ENCODE peak calls at places on chromosomes 7 and 10, in eight cellular contexts. One of them, this sample, is unnamed.

GRCh38 chr7:155336812-155337602 is 39.3 kb downstream of the INSIG1 start:
- DNase-seq in hepatocyte: no peak
- DNase-seq in HCT116: no peak
- DNase-seq in neural progenitor cell: no peak
- DNase-seq in GM23248: no peak
- DNase-seq in SK-N-SH: no peak
- DNase-seq in GM23338: no peak
- DNase-seq in PC-3: no peak
- DNase-seq in this sample: no peak

GRCh38 chr7:129213828-129214227 is 11.0 kb upstream of the AHCYL2 start:
- DNase-seq in HCT116: no peak
- DNase-seq in neural progenitor cell: peak
- DNase-seq in SK-N-SH: peak
- DNase-seq in GM23338: peak
- DNase-seq in PC-3: peak
- DNase-seq in hepatocyte: peak
- DNase-seq in GM23248: no peak
- DNase-seq in this sample: peak

GRCh38 chr10:77863446-77863845 is 63.1 kb downstream of the DLG5 start:
- DNase-seq in neural progenitor cell: no peak
- DNase-seq in PC-3: no peak
- DNase-seq in SK-N-SH: no peak
- DNase-seq in HCT116: no peak
- DNase-seq in GM23248: no peak
- DNase-seq in hepatocyte: no peak
- DNase-seq in GM23338: no peak
- DNase-seq in this sample: no peak

GRCh38 chr10:132679217-132679595 is 106.7 kb downstream of the NKX6-2 start:
- DNase-seq in neural progenitor cell: no peak
- DNase-seq in GM23248: no peak
- DNase-seq in HCT116: no peak
- DNase-seq in GM23338: no peak
- DNase-seq in hepatocyte: no peak
- DNase-seq in PC-3: no peak
- DNase-seq in SK-N-SH: no peak
- DNase-seq in this sample: no peak

GRCh38 chr7:129110575-129111376 is 33.7 kb upstream of the TSPAN33 start:
- DNase-seq in hepatocyte: peak
- DNase-seq in PC-3: peak
- DNase-seq in SK-N-SH: peak
- DNase-seq in GM23248: no peak
- DNase-seq in HCT116: no peak
- DNase-seq in GM23338: peak
- DNase-seq in neural progenitor cell: peak
- DNase-seq in this sample: no peak

GRCh38 chr10:48489099-48489498 is 115.8 kb downstream of the ARHGAP22 start:
- DNase-seq in HCT116: no peak
- DNase-seq in PC-3: no peak
- DNase-seq in GM23338: no peak
- DNase-seq in neural progenitor cell: no peak
- DNase-seq in hepatocyte: no peak
- DNase-seq in SK-N-SH: no peak
- DNase-seq in GM23248: no peak
- DNase-seq in this sample: no peak

GRCh38 chr10:49325916-49326783 is 27.2 kb downstream of the C10orf71 start:
- DNase-seq in GM23338: no peak
- DNase-seq in neural progenitor cell: no peak
- DNase-seq in SK-N-SH: no peak
- DNase-seq in hepatocyte: no peak
- DNase-seq in PC-3: no peak
- DNase-seq in GM23248: no peak
- DNase-seq in HCT116: no peak
- DNase-seq in this sample: no peak

GRCh38 chr10:124745678-124746077 is 1.5 kb upstream of the FAM53B start:
- DNase-seq in PC-3: peak
- DNase-seq in HCT116: peak
- DNase-seq in GM23338: peak
- DNase-seq in SK-N-SH: peak
- DNase-seq in hepatocyte: peak
- DNase-seq in neural progenitor cell: peak
- DNase-seq in GM23248: peak
- DNase-seq in this sample: peak

GRCh38 chr10:114266521-114266920 is 27.5 kb downstream of the VWA2 start:
- DNase-seq in GM23248: peak
- DNase-seq in GM23338: no peak
- DNase-seq in HCT116: no peak
- DNase-seq in SK-N-SH: peak
- DNase-seq in PC-3: peak
- DNase-seq in neural progenitor cell: no peak
- DNase-seq in hepatocyte: peak
- DNase-seq in this sample: no peak

GRCh38 chr7:132125096-132125495 is 451.2 kb downstream of the PLXNA4 start:
- DNase-seq in SK-N-SH: no peak
- DNase-seq in HCT116: no peak
- DNase-seq in PC-3: peak
- DNase-seq in GM23248: no peak
- DNase-seq in hepatocyte: no peak
- DNase-seq in GM23338: no peak
- DNase-seq in neural progenitor cell: no peak
- DNase-seq in this sample: no peak

GRCh38 chr10:1070939-1071338 is 14.8 kb downstream of the WDR37 start:
- DNase-seq in GM23338: peak
- DNase-seq in PC-3: no peak
- DNase-seq in SK-N-SH: no peak
- DNase-seq in HCT116: no peak
- DNase-seq in GM23248: peak
- DNase-seq in hepatocyte: no peak
- DNase-seq in neural progenitor cell: no peak
- DNase-seq in this sample: no peak

GRCh38 chr10:5547934-5548660 is 23.3 kb downstream of the CALML3 start:
- DNase-seq in HCT116: peak
- DNase-seq in neural progenitor cell: no peak
- DNase-seq in SK-N-SH: no peak
- DNase-seq in GM23338: no peak
- DNase-seq in PC-3: peak
- DNase-seq in hepatocyte: peak
- DNase-seq in GM23248: no peak
- DNase-seq in this sample: no peak

GRCh38 chr10:116835658-116836057 is 13.6 kb upstream of the ENO4 start:
- DNase-seq in hepatocyte: no peak
- DNase-seq in SK-N-SH: no peak
- DNase-seq in PC-3: no peak
- DNase-seq in GM23248: no peak
- DNase-seq in GM23338: no peak
- DNase-seq in neural progenitor cell: no peak
- DNase-seq in HCT116: no peak
- DNase-seq in this sample: no peak

GRCh38 chr10:116831790-116832189 is 17.5 kb upstream of the ENO4 start:
- DNase-seq in GM23338: no peak
- DNase-seq in hepatocyte: no peak
- DNase-seq in GM23248: no peak
- DNase-seq in neural progenitor cell: no peak
- DNase-seq in SK-N-SH: no peak
- DNase-seq in HCT116: no peak
- DNase-seq in PC-3: no peak
- DNase-seq in this sample: no peak

GRCh38 chr10:116836902-116837513 is 12.3 kb upstream of the ENO4 start:
- DNase-seq in GM23338: no peak
- DNase-seq in HCT116: no peak
- DNase-seq in SK-N-SH: no peak
- DNase-seq in PC-3: no peak
- DNase-seq in hepatocyte: no peak
- DNase-seq in neural progenitor cell: no peak
- DNase-seq in GM23248: no peak
- DNase-seq in this sample: no peak

GRCh38 chr10:116836087-116836486 is 13.2 kb upstream of the ENO4 start:
- DNase-seq in PC-3: no peak
- DNase-seq in GM23338: peak
- DNase-seq in HCT116: no peak
- DNase-seq in neural progenitor cell: peak
- DNase-seq in hepatocyte: no peak
- DNase-seq in SK-N-SH: no peak
- DNase-seq in GM23248: no peak
- DNase-seq in this sample: no peak

DNA sequence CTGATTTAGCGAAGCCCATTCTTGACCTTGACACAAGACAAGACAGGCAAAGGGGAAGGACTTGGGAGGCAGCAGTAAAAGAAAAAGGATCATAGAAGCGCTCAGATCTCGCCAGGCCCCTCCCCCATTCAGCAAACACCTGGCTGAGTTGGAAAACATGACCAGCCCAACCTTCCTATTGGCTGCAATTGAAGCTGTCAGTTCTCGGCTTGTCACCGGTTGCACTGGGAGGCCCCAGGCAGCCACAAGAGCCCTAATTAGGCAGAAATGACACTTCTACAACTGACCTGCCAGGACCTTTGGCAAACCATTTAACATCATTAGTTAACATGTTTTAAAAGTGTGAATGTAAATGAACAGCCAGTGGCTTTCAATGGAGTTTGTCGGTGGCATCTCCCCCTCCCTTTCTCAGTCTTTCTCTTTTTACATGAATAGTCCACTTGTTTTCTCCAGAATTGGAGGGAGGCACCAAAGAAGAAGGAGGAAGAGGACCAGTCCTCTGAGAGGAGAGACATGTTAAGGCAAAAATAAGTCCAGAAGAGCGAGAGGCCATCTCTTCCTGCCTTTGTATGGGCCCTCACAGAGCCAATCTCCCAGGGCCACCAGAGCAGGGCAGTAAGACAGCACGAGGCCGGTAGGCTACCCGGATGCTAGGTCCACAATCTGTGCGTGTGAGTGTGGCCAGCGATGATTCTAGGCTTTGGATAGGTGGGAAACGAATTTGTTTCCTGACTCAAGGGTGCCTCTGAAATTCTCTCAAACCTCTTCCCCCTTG is 15.1 kb upstream of the ENO4 start:
- DNase-seq in SK-N-SH: no peak
- DNase-seq in GM23248: no peak
- DNase-seq in GM23338: peak
- DNase-seq in neural progenitor cell: peak
- DNase-seq in hepatocyte: peak
- DNase-seq in PC-3: no peak
- DNase-seq in HCT116: no peak
- DNase-seq in this sample: no peak
- TF ChIP-seq EZH2phosphoT487 in SK-N-SH: no peak
- TF ChIP-seq EZH2phosphoT487 in GM23248: no peak
- TF ChIP-seq EZH2phosphoT487 in GM23338: no peak
- TF ChIP-seq EZH2phosphoT487 in neural progenitor cell: no peak
- TF ChIP-seq EZH2phosphoT487 in hepatocyte: no peak
- TF ChIP-seq EZH2phosphoT487 in PC-3: no peak
- TF ChIP-seq EZH2phosphoT487 in HCT116: no peak
- TF ChIP-seq EZH2phosphoT487 in this sample: no peak

GRCh38 chr10:104576611-104577010 is 64.5 kb upstream of the SORCS3 start:
- DNase-seq in hepatocyte: no peak
- DNase-seq in GM23338: no peak
- DNase-seq in GM23248: no peak
- DNase-seq in neural progenitor cell: no peak
- DNase-seq in PC-3: no peak
- DNase-seq in HCT116: no peak
- DNase-seq in SK-N-SH: no peak
- DNase-seq in this sample: no peak
- TF ChIP-seq EZH2phosphoT487 in hepatocyte: no peak
- TF ChIP-seq EZH2phosphoT487 in GM23338: no peak
- TF ChIP-seq EZH2phosphoT487 in GM23248: no peak
- TF ChIP-seq EZH2phosphoT487 in neural progenitor cell: no peak
- TF ChIP-seq EZH2phosphoT487 in PC-3: no peak
- TF ChIP-seq EZH2phosphoT487 in HCT116: no peak
- TF ChIP-seq EZH2phosphoT487 in SK-N-SH: no peak
- TF ChIP-seq EZH2phosphoT487 in this sample: no peak

GRCh38 chr7:66529889-66530615 is 98.6 kb upstream of the KCTD7 start:
- DNase-seq in GM23338: peak
- DNase-seq in hepatocyte: no peak
- DNase-seq in GM23248: peak
- DNase-seq in neural progenitor cell: peak
- DNase-seq in SK-N-SH: peak
- DNase-seq in PC-3: no peak
- DNase-seq in HCT116: no peak
- DNase-seq in this sample: no peak
- TF ChIP-seq EZH2phosphoT487 in GM23338: no peak
- TF ChIP-seq EZH2phosphoT487 in hepatocyte: no peak
- TF ChIP-seq EZH2phosphoT487 in GM23248: no peak
- TF ChIP-seq EZH2phosphoT487 in neural progenitor cell: no peak
- TF ChIP-seq EZH2phosphoT487 in SK-N-SH: no peak
- TF ChIP-seq EZH2phosphoT487 in PC-3: no peak
- TF ChIP-seq EZH2phosphoT487 in HCT116: no peak
- TF ChIP-seq EZH2phosphoT487 in this sample: no peak

DNA sequence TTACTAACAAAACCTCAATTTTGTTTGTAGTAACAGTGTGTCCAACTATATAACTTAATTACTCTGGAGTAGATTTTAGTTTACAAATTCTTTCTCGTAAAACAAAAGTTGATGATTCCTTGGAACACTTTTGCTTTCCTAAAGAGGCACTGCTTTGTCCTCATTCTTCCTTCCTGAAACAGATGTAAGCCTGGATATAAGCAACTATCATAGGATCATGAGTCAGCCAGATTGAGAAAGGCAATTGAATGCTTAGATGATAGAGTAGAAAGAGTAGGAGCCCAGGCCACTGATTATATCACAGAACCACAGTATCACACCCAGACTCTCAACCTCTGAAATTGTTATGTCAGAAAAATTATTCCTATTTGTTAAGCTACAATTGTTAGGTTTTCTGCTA is 69.9 kb downstream of the TMEM106B start:
- DNase-seq in GM23338: no peak
- DNase-seq in PC-3: peak
- DNase-seq in hepatocyte: no peak
- DNase-seq in SK-N-SH: no peak
- DNase-seq in GM23248: no peak
- DNase-seq in HCT116: no peak
- DNase-seq in neural progenitor cell: no peak
- DNase-seq in this sample: no peak
- TF ChIP-seq EZH2phosphoT487 in GM23338: no peak
- TF ChIP-seq EZH2phosphoT487 in PC-3: no peak
- TF ChIP-seq EZH2phosphoT487 in hepatocyte: no peak
- TF ChIP-seq EZH2phosphoT487 in SK-N-SH: no peak
- TF ChIP-seq EZH2phosphoT487 in GM23248: no peak
- TF ChIP-seq EZH2phosphoT487 in HCT116: no peak
- TF ChIP-seq EZH2phosphoT487 in neural progenitor cell: no peak
- TF ChIP-seq EZH2phosphoT487 in this sample: no peak

GRCh38 chr10:63013755-63014154 is 119.4 kb upstream of the NRBF2 start:
- DNase-seq in GM23248: no peak
- DNase-seq in neural progenitor cell: no peak
- DNase-seq in GM23338: no peak
- DNase-seq in hepatocyte: no peak
- DNase-seq in SK-N-SH: no peak
- DNase-seq in PC-3: no peak
- DNase-seq in HCT116: no peak
- DNase-seq in this sample: no peak
- TF ChIP-seq EZH2phosphoT487 in GM23248: no peak
- TF ChIP-seq EZH2phosphoT487 in neural progenitor cell: no peak
- TF ChIP-seq EZH2phosphoT487 in GM23338: no peak
- TF ChIP-seq EZH2phosphoT487 in hepatocyte: no peak
- TF ChIP-seq EZH2phosphoT487 in SK-N-SH: no peak
- TF ChIP-seq EZH2phosphoT487 in PC-3: no peak
- TF ChIP-seq EZH2phosphoT487 in HCT116: no peak
- TF ChIP-seq EZH2phosphoT487 in this sample: no peak

GRCh38 chr7:100159099-100159623 is 638 bp upstream of the TRAPPC14 start:
- DNase-seq in PC-3: no peak
- DNase-seq in SK-N-SH: peak
- DNase-seq in HCT116: no peak
- DNase-seq in GM23338: peak
- DNase-seq in neural progenitor cell: no peak
- DNase-seq in GM23248: peak
- DNase-seq in hepatocyte: no peak
- DNase-seq in this sample: no peak
- TF ChIP-seq EZH2phosphoT487 in PC-3: no peak
- TF ChIP-seq EZH2phosphoT487 in SK-N-SH: no peak
- TF ChIP-seq EZH2phosphoT487 in HCT116: no peak
- TF ChIP-seq EZH2phosphoT487 in GM23338: no peak
- TF ChIP-seq EZH2phosphoT487 in neural progenitor cell: no peak
- TF ChIP-seq EZH2phosphoT487 in GM23248: no peak
- TF ChIP-seq EZH2phosphoT487 in hepatocyte: no peak
- TF ChIP-seq EZH2phosphoT487 in this sample: no peak